ENCODE peak calls at places on chromosomes 12 and 14, in eight cellular contexts. E is choroid plexus epithelial cell, O is AG09309, G is lower leg skin, D is small intestine, X is Panc1, A is mucosa of descending colon, B is fibroblast of lung. W is an unnamed sample.

GRCh38 chr12:62537544-62537943 is 70.9 kb downstream of the MON2 start:
- DNase-seq in E (peak; percentile 95), O (peak; percentile 59), G (no peak), D (peak; percentile 19), X (no peak), A (peak; percentile 7), B (peak; percentile 85), W (no peak)

GRCh38 chr12:53791735-53792326 is 40.1 kb upstream of the CISTR start:
- DNase-seq in E (no peak), O (no peak), G (no peak), D (peak; percentile 11), X (no peak), A (peak; percentile 26), B (no peak), W (peak; percentile 61)

GRCh38 chr14:92680781-92681650 is 67.4 kb downstream of the LGMN start:
- DNase-seq in E (peak; percentile 83), O (peak; percentile 25), G (peak; percentile 67), D (peak; percentile 83), X (no peak), A (peak; percentile 88), B (peak; percentile 76), W (peak; percentile 93)

GRCh38 chr14:59017285-59017965 is 171.0 kb upstream of the DAAM1 start:
- DNase-seq in E (no peak), O (no peak), G (no peak), D (no peak), X (no peak), A (no peak), B (no peak), W (no peak)

GRCh38 chr14:104708606-104709268 is 15.3 kb upstream of the ADSS1 start:
- DNase-seq in E (peak; percentile 67), O (no peak), G (no peak), D (peak; percentile 59), X (no peak), A (peak; percentile 85), B (peak; percentile 55), W (peak; percentile 100)

GRCh38 chr12:122368361-122369073 is 54.0 kb downstream of the CLIP1 start:
- DNase-seq in E (peak; percentile 65), O (no peak), G (no peak), D (peak; percentile 68), X (peak; percentile 42), A (peak; percentile 30), B (peak; percentile 32), W (no peak)

GRCh38 chr14:74035556-74035955 is 16.4 kb downstream of the BBOF1 start:
- DNase-seq in E (peak; percentile 59), O (no peak), G (no peak), D (no peak), X (no peak), A (no peak), B (peak; percentile 29), W (no peak)

GRCh38 chr12:24719293-24719721 is 229.6 kb downstream of the BCAT1 start:
- DNase-seq in E (peak; percentile 48), O (no peak), G (no peak), D (no peak), X (no peak), A (no peak), B (peak; percentile 59), W (no peak)

GRCh38 chr14:85426068-85426935 is 103.6 kb upstream of the FLRT2 start:
- DNase-seq in E (no peak), O (no peak), G (no peak), D (no peak), X (no peak), A (no peak), B (no peak), W (no peak)

GRCh38 chr12:126361804-126362203 is 1296.6 kb downstream of the AACS start:
- DNase-seq in E (no peak), O (no peak), G (no peak), D (no peak), X (no peak), A (no peak), B (no peak), W (no peak)

GRCh38 chr14:104211242-104211641 is 72.9 kb downstream of the KIF26A start:
- DNase-seq in E (no peak), O (no peak), G (no peak), D (no peak), X (no peak), A (no peak), B (no peak), W (no peak)

GRCh38 chr12:115752913-115753726 is 524.4 kb downstream of the MED13L start:
- DNase-seq in E (peak; percentile 84), O (peak; percentile 50), G (peak; percentile 35), D (peak; percentile 78), X (peak; percentile 27), A (peak; percentile 77), B (peak; percentile 87), W (peak; percentile 36)

GRCh38 chr12:107320031-107320928 is 226.9 kb upstream of the CRY1 start:
- DNase-seq in E (peak; percentile 72), O (no peak), G (peak; percentile 74), D (peak; percentile 41), X (no peak), A (peak; percentile 45), B (no peak), W (peak; percentile 84)

GRCh38 chr14:50954811-50955372 is 10.6 kb upstream of the PYGL start:
- DNase-seq in E (peak; percentile 86), O (no peak), G (no peak), D (no peak), X (peak; percentile 45), A (no peak), B (peak; percentile 77), W (peak; percentile 61)

GRCh38 chr14:100884456-100884855 is 19.1 kb downstream of the RTL1 start:
- DNase-seq in E (no peak), O (no peak), G (no peak), D (no peak), X (no peak), A (no peak), B (no peak), W (no peak)

DNA sequence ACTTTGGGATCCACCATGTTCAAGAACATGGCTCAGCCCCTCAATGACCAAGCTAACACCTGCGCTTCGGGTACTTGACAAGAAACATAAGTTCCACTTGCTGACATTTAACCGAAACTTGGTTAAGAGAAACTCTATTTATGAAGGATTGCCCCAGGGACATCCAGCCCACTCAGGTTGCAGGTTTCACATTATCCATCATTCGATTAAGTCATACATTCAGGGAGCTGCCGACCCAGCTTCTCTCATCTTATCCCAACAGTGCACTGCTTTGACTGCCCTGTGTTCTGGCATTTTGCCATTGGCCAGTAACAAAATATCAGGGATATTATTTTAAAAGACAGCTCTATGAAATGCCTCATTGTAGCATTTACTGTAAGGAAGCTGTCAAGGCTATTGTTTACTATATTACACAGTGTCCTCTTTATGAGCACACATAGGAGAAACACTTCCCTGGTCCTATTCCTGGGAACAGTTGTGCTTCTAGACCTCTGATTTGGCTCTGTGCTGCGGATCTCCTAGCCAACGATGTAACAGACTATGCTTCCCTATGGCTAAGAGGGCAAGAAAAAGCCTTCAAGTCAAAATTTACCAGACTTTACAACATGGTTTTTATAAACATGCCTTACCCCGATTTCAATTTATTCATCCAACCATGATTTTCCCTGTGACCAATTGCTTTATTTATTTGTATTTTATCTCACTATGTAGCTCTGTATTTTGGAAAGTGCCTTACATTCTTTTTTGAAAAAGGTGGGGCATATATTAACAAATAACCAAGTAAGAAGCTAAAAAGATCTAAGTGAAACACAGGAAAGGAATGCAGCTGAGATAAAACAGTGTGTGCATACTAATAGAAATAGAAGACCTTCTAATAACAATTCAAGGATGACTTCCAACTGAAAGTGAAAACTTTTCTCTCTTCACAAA is 109.3 kb downstream of the ITPR2 start:
- DNase-seq in E (peak; percentile 89), O (no peak), G (no peak), D (no peak), X (no peak), A (no peak), B (peak; percentile 59), W (no peak)
- H3K4me3 ChIP-seq in E (peak overlapping the region; percentile 18), O (no peak overlapping the region), G (no peak overlapping the region), D (no peak overlapping the region), X (no peak overlapping the region), A (no peak overlapping the region), B (no peak overlapping the region), W (no peak overlapping the region)

GRCh38 chr12:2999265-2999841 is 40.2 kb downstream of the TEAD4 start:
- DNase-seq in E (no peak), O (no peak), G (no peak), D (no peak), X (no peak), A (no peak), B (no peak), W (peak; percentile 89)
- H3K4me3 ChIP-seq in E (no peak overlapping the region), O (no peak overlapping the region), G (no peak overlapping the region), D (no peak overlapping the region), X (no peak overlapping the region), A (no peak overlapping the region), B (no peak overlapping the region), W (no peak overlapping the region)

DNA sequence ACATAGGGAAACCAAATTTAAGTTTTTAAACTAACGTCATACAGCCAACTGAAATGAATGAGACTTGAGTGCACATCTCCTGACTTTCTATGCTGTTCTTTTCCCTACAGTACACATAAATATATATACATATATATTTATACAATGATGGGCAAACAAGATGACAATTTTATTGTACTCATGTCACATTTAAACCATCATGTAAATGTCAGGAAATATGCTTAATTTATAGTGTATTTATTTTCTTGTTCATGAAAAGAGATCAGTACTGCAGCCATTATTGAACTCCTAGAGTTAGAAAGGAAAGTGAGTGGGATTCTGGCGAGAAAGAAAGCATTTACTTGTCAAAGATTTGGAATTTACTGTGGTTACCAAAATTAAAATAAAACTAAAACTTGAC is 144.4 kb downstream of the RAD51B start:
- DNase-seq in E (no peak), O (no peak), G (no peak), D (no peak), X (no peak), A (no peak), B (no peak), W (no peak)
- H3K4me3 ChIP-seq in E (no peak overlapping the region), O (no peak overlapping the region), G (no peak overlapping the region), D (no peak overlapping the region), X (no peak overlapping the region), A (no peak overlapping the region), B (peak overlapping the region; percentile 18), W (no peak overlapping the region)

GRCh38 chr12:48973992-48974673 is 2.6 kb upstream of the WNT10B start:
- DNase-seq in E (peak; percentile 73), O (no peak), G (no peak), D (peak; percentile 23), X (no peak), A (peak; percentile 66), B (peak; percentile 90), W (peak; percentile 89)

GRCh38 chr12:48970702-48971334 is 717 bp downstream of the WNT10B start:
- DNase-seq in E (no peak), O (no peak), G (no peak), D (no peak), X (no peak), A (no peak), B (no peak), W (peak; percentile 68)

GRCh38 chr12:48973531-48973930 is 2.0 kb upstream of the WNT10B start:
- DNase-seq in E (no peak), O (no peak), G (no peak), D (no peak), X (no peak), A (no peak), B (peak; percentile 88), W (peak; percentile 71)

GRCh38 chr12:48972213-48973021 is 882 bp upstream of the WNT10B start:
- DNase-seq in E (no peak), O (no peak), G (no peak), D (no peak), X (no peak), A (no peak), B (peak; percentile 40), W (peak; percentile 74)

DNA sequence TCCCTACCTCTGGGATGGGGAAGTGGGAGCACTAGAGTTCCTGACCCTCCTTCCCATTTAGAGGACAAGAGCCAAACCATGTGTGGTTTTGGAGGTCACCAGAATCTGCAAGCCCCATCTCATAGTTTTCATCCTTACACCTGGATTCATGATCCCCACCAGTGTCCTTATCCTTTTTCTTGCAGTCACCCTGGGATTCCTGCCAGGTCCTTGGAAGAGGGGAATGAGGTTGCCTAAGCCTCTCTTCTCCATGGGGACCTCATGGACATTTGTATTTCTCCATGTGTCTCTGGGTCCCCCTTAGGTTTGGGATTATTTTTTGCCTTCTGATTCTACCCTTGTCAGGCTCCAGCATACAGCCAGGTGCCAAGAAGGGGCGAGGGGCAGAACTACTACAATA is 1.5 kb upstream of the WNT10B start:
- DNase-seq in E (no peak), O (no peak), G (no peak), D (no peak), X (no peak), A (no peak), B (peak; percentile 30), W (no peak)
- H3K4me3 ChIP-seq in E (no peak overlapping the region), O (no peak overlapping the region), G (no peak overlapping the region), D (no peak overlapping the region), X (no peak overlapping the region), A (no peak overlapping the region), B (no peak overlapping the region), W (no peak overlapping the region)